ENCODE peak calls at places on chromosomes 6 and 20, in ten cellular contexts. T, P, J, Z, F, W, V, Q, R and I are unnamed samples.

GRCh38 chr6:71463061-71463460 is 174.4 kb downstream of the OGFRL1 start:
- DNase-seq in Q (no peak), R (no peak), W (no peak), T (no peak), P (no peak), F (no peak), V (no peak), Z (no peak), J (no peak), I (no peak)

GRCh38 chr6:27332692-27333641 is 20.9 kb upstream of the POM121L2 start:
- DNase-seq in J (peak), T (peak), Z (no peak), P (peak), F (peak), W (no peak), Q (no peak), R (peak), V (no peak), I (peak)

GRCh38 chr20:51162015-51162414 is 139.1 kb upstream of the KCNG1 start:
- DNase-seq in Q (no peak), J (no peak), W (no peak), P (no peak), Z (no peak), F (no peak), V (no peak), R (no peak), T (no peak), I (peak)

GRCh38 chr6:99434702-99435530 is 9.8 kb upstream of the PNISR start:
- DNase-seq in F (peak), J (no peak), Q (no peak), W (peak), R (peak), V (no peak), Z (no peak), T (peak), P (no peak), I (peak)

GRCh38 chr6:3023663-3024483 is 24.2 kb downstream of the NQO2 start:
- DNase-seq in W (peak), F (peak), Q (no peak), V (peak), R (peak), J (peak), P (peak), Z (peak), T (peak), I (peak)

GRCh38 chr6:13760948-13761347 is 49.3 kb upstream of the RANBP9 start:
- DNase-seq in F (peak), W (no peak), Z (no peak), T (no peak), P (no peak), Q (no peak), R (no peak), J (no peak), V (no peak), I (no peak)

GRCh38 chr6:99614430-99615161 is 8.0 kb downstream of the PRDM13 start:
- DNase-seq in T (no peak), J (peak), Q (no peak), P (no peak), W (peak), Z (no peak), V (peak), F (peak), R (peak), I (peak)

GRCh38 chr20:51985013-51985415 is 182.7 kb upstream of the SALL4 start:
- DNase-seq in W (no peak), F (peak), Q (no peak), P (no peak), R (peak), T (peak), Z (no peak), J (no peak), V (peak), I (peak)

GRCh38 chr6:135901776-135902524 is 50.4 kb downstream of the PDE7B start:
- DNase-seq in W (no peak), R (no peak), V (no peak), F (peak), Z (no peak), J (no peak), T (no peak), P (no peak), Q (no peak), I (peak)

GRCh38 chr6:119145111-119145510 is 66.6 kb upstream of the FAM184A start:
- DNase-seq in R (no peak), P (no peak), J (no peak), V (no peak), T (no peak), Z (no peak), F (no peak), W (no peak), Q (no peak), I (peak)

GRCh38 chr6:11950109-11950508 is 62.0 kb upstream of the HIVEP1 start:
- DNase-seq in P (no peak), Z (no peak), J (no peak), Q (no peak), T (no peak), R (no peak), V (no peak), F (no peak), W (no peak), I (no peak)

GRCh38 chr6:170084166-170084730 is 206.6 kb downstream of the DLL1 start:
- DNase-seq in W (no peak), Q (no peak), F (no peak), V (no peak), T (no peak), J (no peak), P (no peak), Z (no peak), R (no peak), I (no peak)

GRCh38 chr20:32481311-32482103 is 103.6 kb downstream of the NOL4L start:
- DNase-seq in T (no peak), J (peak), V (no peak), W (no peak), Q (no peak), R (no peak), P (no peak), Z (no peak), F (peak), I (no peak)

GRCh38 chr6:138909511-138909910 is 78.5 kb downstream of the REPS1 start:
- DNase-seq in T (no peak), V (no peak), W (no peak), P (no peak), Q (no peak), J (no peak), Z (no peak), F (no peak), R (no peak), I (no peak)

GRCh38 chr20:33291830-33292355 is 8.9 kb downstream of the BPIFB1 start:
- DNase-seq in R (peak), T (peak), V (peak), F (peak), P (peak), Q (no peak), Z (no peak), W (peak), J (peak), I (peak)

GRCh38 chr20:14700641-14700965 is 363.2 kb upstream of the FLRT3 start:
- DNase-seq in T (no peak), Q (no peak), W (no peak), Z (no peak), P (no peak), F (peak), J (no peak), R (no peak), V (no peak), I (peak)

GRCh38 chr6:39137235-39137634 is 22.2 kb upstream of the SAYSD1 start:
- DNase-seq in R (peak), Z (no peak), P (no peak), V (no peak), Q (no peak), J (peak), W (no peak), T (no peak), F (peak), I (peak)

GRCh38 chr20:8299921-8300320 is 167.9 kb downstream of the PLCB1 start:
- DNase-seq in W (no peak), J (no peak), R (no peak), Z (no peak), P (no peak), Q (no peak), F (peak), T (no peak), V (no peak), I (no peak)